ENCODE peak calls at places on chromosomes 13 and 19, in five cellular contexts. One of them, this sample, is unnamed.

GRCh38 chr13:46570273-46570672 is 17.3 kb downstream of the LRCH1 start:
- DNase-seq in H4: no peak
- DNase-seq in NCI-H146: no peak
- DNase-seq in mucosa of descending colon: no peak
- DNase-seq in nephron progenitor cell: no peak
- DNase-seq in this sample: no peak

GRCh38 chr19:43229315-43229714 is 23.9 kb upstream of the PSG4 start:
- DNase-seq in H4: peak
- DNase-seq in NCI-H146: no peak
- DNase-seq in mucosa of descending colon: no peak
- DNase-seq in nephron progenitor cell: no peak
- DNase-seq in this sample: peak

GRCh38 chr19:6216996-6217751 is 62.6 kb downstream of the MLLT1 start:
- DNase-seq in H4: no peak
- DNase-seq in NCI-H146: peak
- DNase-seq in mucosa of descending colon: peak
- DNase-seq in nephron progenitor cell: peak
- DNase-seq in this sample: peak

GRCh38 chr13:44236370-44236769 is 137.3 kb upstream of the SERP2 start:
- DNase-seq in H4: no peak
- DNase-seq in NCI-H146: no peak
- DNase-seq in mucosa of descending colon: no peak
- DNase-seq in nephron progenitor cell: no peak
- DNase-seq in this sample: no peak

GRCh38 chr13:94210826-94211225 is 268.7 kb downstream of the DCT start:
- DNase-seq in H4: no peak
- DNase-seq in NCI-H146: peak
- DNase-seq in mucosa of descending colon: no peak
- DNase-seq in nephron progenitor cell: no peak
- DNase-seq in this sample: no peak

GRCh38 chr13:30572859-30573275 is 44.9 kb upstream of the USPL1 start:
- DNase-seq in H4: peak
- DNase-seq in NCI-H146: no peak
- DNase-seq in mucosa of descending colon: no peak
- DNase-seq in nephron progenitor cell: no peak
- DNase-seq in this sample: peak

GRCh38 chr19:17294051-17294891 is 9.0 kb downstream of the ABHD8 start:
- DNase-seq in H4: no peak
- DNase-seq in NCI-H146: peak
- DNase-seq in mucosa of descending colon: peak
- DNase-seq in nephron progenitor cell: peak
- DNase-seq in this sample: peak

GRCh38 chr13:74035881-74036280 is 98.3 kb downstream of the KLF12 start:
- DNase-seq in H4: no peak
- DNase-seq in NCI-H146: no peak
- DNase-seq in mucosa of descending colon: no peak
- DNase-seq in nephron progenitor cell: no peak
- DNase-seq in this sample: no peak

GRCh38 chr19:10231624-10232228 is 595 bp upstream of the S1PR2 start:
- DNase-seq in H4: no peak
- DNase-seq in NCI-H146: no peak
- DNase-seq in mucosa of descending colon: no peak
- DNase-seq in nephron progenitor cell: no peak
- DNase-seq in this sample: no peak

GRCh38 chr13:66565261-66565660 is 664.9 kb downstream of the PCDH9 start:
- DNase-seq in H4: no peak
- DNase-seq in NCI-H146: no peak
- DNase-seq in mucosa of descending colon: no peak
- DNase-seq in nephron progenitor cell: no peak
- DNase-seq in this sample: no peak

GRCh38 chr19:51552996-51553725 is 17.9 kb upstream of the ZNF175 start:
- DNase-seq in H4: peak
- DNase-seq in NCI-H146: no peak
- DNase-seq in mucosa of descending colon: peak
- DNase-seq in nephron progenitor cell: peak
- DNase-seq in this sample: peak

GRCh38 chr13:114142640-114143490 is 10.4 kb upstream of the RASA3 start:
- DNase-seq in H4: peak
- DNase-seq in NCI-H146: peak
- DNase-seq in mucosa of descending colon: peak
- DNase-seq in nephron progenitor cell: no peak
- DNase-seq in this sample: peak

GRCh38 chr13:62643007-62643483 is 1227.4 kb upstream of the PCDH20 start:
- DNase-seq in H4: peak
- DNase-seq in NCI-H146: no peak
- DNase-seq in mucosa of descending colon: no peak
- DNase-seq in nephron progenitor cell: no peak
- DNase-seq in this sample: peak

GRCh38 chr19:2503521-2504109 is 27.7 kb downstream of the GADD45B start:
- DNase-seq in H4: no peak
- DNase-seq in NCI-H146: no peak
- DNase-seq in mucosa of descending colon: no peak
- DNase-seq in nephron progenitor cell: no peak
- DNase-seq in this sample: peak

GRCh38 chr19:46351241-46352041 is 4.6 kb downstream of the PPP5C start:
- DNase-seq in H4: no peak
- DNase-seq in NCI-H146: no peak
- DNase-seq in mucosa of descending colon: peak
- DNase-seq in nephron progenitor cell: no peak
- DNase-seq in this sample: no peak

GRCh38 chr13:49679244-49679643 is 12.0 kb downstream of the EBPL start:
- DNase-seq in H4: peak
- DNase-seq in NCI-H146: no peak
- DNase-seq in mucosa of descending colon: no peak
- DNase-seq in nephron progenitor cell: no peak
- DNase-seq in this sample: peak

GRCh38 chr19:4557971-4558941 is 1.2 kb downstream of the SEMA6B start:
- DNase-seq in H4: no peak
- DNase-seq in NCI-H146: no peak
- DNase-seq in mucosa of descending colon: no peak
- DNase-seq in nephron progenitor cell: peak
- DNase-seq in this sample: peak

GRCh38 chr19:46661735-46662592 is 982 bp upstream of the DACT3 start:
- DNase-seq in H4: peak
- DNase-seq in NCI-H146: peak
- DNase-seq in mucosa of descending colon: peak
- DNase-seq in nephron progenitor cell: peak
- DNase-seq in this sample: peak

GRCh38 chr13:78742659-78743058 is 83.7 kb upstream of the OBI1 start:
- DNase-seq in H4: no peak
- DNase-seq in NCI-H146: no peak
- DNase-seq in mucosa of descending colon: no peak
- DNase-seq in nephron progenitor cell: no peak
- DNase-seq in this sample: no peak

GRCh38 chr13:109922518-109922917 is 136.1 kb upstream of the IRS2 start:
- DNase-seq in H4: no peak
- DNase-seq in NCI-H146: no peak
- DNase-seq in mucosa of descending colon: no peak
- DNase-seq in nephron progenitor cell: no peak
- DNase-seq in this sample: no peak

GRCh38 chr13:60152114-60152513 is 11.6 kb downstream of the DIAPH3 start:
- DNase-seq in H4: no peak
- DNase-seq in NCI-H146: no peak
- DNase-seq in mucosa of descending colon: no peak
- DNase-seq in nephron progenitor cell: no peak
- DNase-seq in this sample: no peak

This sample was measured in DMS53.